ENCODE peak calls at places on chromosomes 1 and 21, in four cellular contexts. E is activated B cell treated with CpG ODN at 0.5 μM for 24 hours, Z is left colon, F is activated gamma-delta T cell treated with Interleukin-2 at 50 U/mL for 16 hours. I is an unnamed sample.

GRCh38 chr1:2046953-2047748 is 3.1 kb upstream of the PRKCZ start:
- DNase-seq in E (no peak), Z (peak), F (no peak), I (no peak)

GRCh38 chr1:1437904-1438376 is 2.5 kb downstream of the VWA1 start:
- DNase-seq in E (no peak), Z (peak), F (no peak), I (peak)

GRCh38 chr1:85998105-85998504 is 158.5 kb downstream of the COL24A1 start:
- DNase-seq in E (no peak), Z (no peak), F (no peak), I (no peak)

GRCh38 chr1:25106981-25107642 is 125.2 kb downstream of the SYF2 start:
- DNase-seq in E (no peak), Z (peak), F (no peak), I (no peak)

GRCh38 chr1:74679811-74680210 is 6.2 kb upstream of the ERICH3 start:
- DNase-seq in E (no peak), Z (no peak), F (no peak), I (no peak)

GRCh38 chr1:212491454-212491853 is 58.7 kb downstream of the NENF start:
- DNase-seq in E (no peak), Z (no peak), F (no peak), I (no peak)

GRCh38 chr1:210262167-210262896 is 29.7 kb downstream of the SERTAD4 start:
- DNase-seq in E (no peak), Z (no peak), F (no peak), I (peak)

GRCh38 chr1:114607223-114607622 is 25.8 kb upstream of the BCAS2 start:
- DNase-seq in E (no peak), Z (no peak), F (no peak), I (no peak)

GRCh38 chr1:235648954-235649721 is 446 bp downstream of the GNG4 start:
- DNase-seq in E (peak), Z (no peak), F (peak), I (peak)

GRCh38 chr21:34967509-34968289 is 81.4 kb downstream of the RUNX1 start:
- DNase-seq in E (no peak), Z (no peak), F (no peak), I (peak)

GRCh38 chr1:208107415-208107814 is 136.8 kb downstream of the PLXNA2 start:
- DNase-seq in E (no peak), Z (no peak), F (no peak), I (no peak)

GRCh38 chr1:3928622-3929021 is 28.6 kb upstream of the C1orf174 start:
- DNase-seq in E (no peak), Z (no peak), F (no peak), I (no peak)

GRCh38 chr1:25503551-25504426 is 39.6 kb upstream of the LDLRAP1 start:
- DNase-seq in E (peak), Z (peak), F (peak), I (no peak)

I was measured in AG08396.